ENCODE peak calls at places on chromosome 5, in four cellular contexts. H is A549, Y is erythroblast, Z is tibial nerve. V is an unnamed sample.

GRCh38 chr5:63401434-63402046 is 560.7 kb downstream of the HTR1A start:
- DNase-seq in Z (peak; percentile 34), H (peak; percentile 8), Y (peak; percentile 66), V (peak; percentile 41)

GRCh38 chr5:96668725-96669124 is 6.5 kb downstream of the CAST start:
- DNase-seq in Z (no peak), H (no peak), Y (no peak), V (no peak)

GRCh38 chr5:71587709-71588532 is 781 bp downstream of the MCCC2 start:
- DNase-seq in Y (no peak), Z (no peak), H (no peak), V (no peak)

GRCh38 chr5:138655530-138656245 is 80.5 kb upstream of the HSPA9 start:
- DNase-seq in H (no peak), Z (peak; percentile 38), Y (no peak), V (no peak)

GRCh38 chr5:134714120-134714519 is 24.2 kb upstream of the CAMLG start:
- DNase-seq in Y (peak; percentile 64), Z (no peak), H (no peak), V (no peak)

GRCh38 chr5:95725937-95726810 is 5.0 kb upstream of the RHOBTB3 start:
- DNase-seq in Z (no peak), H (no peak), Y (peak; percentile 47), V (no peak)

GRCh38 chr5:135040331-135041144 is 6.5 kb upstream of the PITX1 start:
- DNase-seq in Y (peak; percentile 20), Z (no peak), H (no peak), V (no peak)

GRCh38 chr5:92364986-92365550 is 982.0 kb upstream of the ARRDC3 start:
- DNase-seq in Y (no peak), Z (no peak), H (no peak), V (peak; percentile 45)

GRCh38 chr5:163578652-163579051 is 73.2 kb downstream of the MAT2B start:
- DNase-seq in Y (no peak), Z (no peak), H (no peak), V (no peak)

GRCh38 chr5:38403407-38403806 is 145.0 kb downstream of the EGFLAM start:
- DNase-seq in H (no peak), Y (no peak), Z (no peak), V (no peak)

GRCh38 chr5:55143624-55144023 is 16.3 kb upstream of the GPX8 start:
- DNase-seq in Z (no peak), Y (no peak), H (no peak), V (no peak)

GRCh38 chr5:139747583-139748504 is 47.8 kb upstream of the PSD2 start:
- DNase-seq in Z (no peak), H (no peak), Y (peak; percentile 12), V (peak; percentile 51)

GRCh38 chr5:78274540-78275197 is 19.8 kb downstream of the AP3B1 start:
- DNase-seq in Y (no peak), H (no peak), Z (no peak), V (no peak)

GRCh38 chr5:24073097-24073496 is 565.7 kb downstream of the PRDM9 start:
- DNase-seq in Y (no peak), Z (no peak), H (no peak), V (no peak)

GRCh38 chr5:67004730-67005350 is 191.8 kb downstream of the CD180 start:
- DNase-seq in Y (peak; percentile 44), Z (no peak), H (no peak), V (no peak)

GRCh38 chr5:162824360-162824759 is 613.0 kb upstream of the CCNG1 start:
- DNase-seq in Z (no peak), H (no peak), Y (no peak), V (no peak)

GRCh38 chr5:146620663-146621051 is 104.7 kb upstream of the GPR151 start:
- DNase-seq in Y (no peak), Z (no peak), H (no peak), V (no peak)

GRCh38 chr5:179229331-179229761 is 115.9 kb downstream of the ADAMTS2 start:
- DNase-seq in H (no peak), Y (no peak), Z (no peak), V (peak; percentile 19)

GRCh38 chr5:104733063-104733719 is 1170.6 kb upstream of the NUDT12 start:
- DNase-seq in Y (no peak), Z (no peak), H (no peak), V (no peak)

GRCh38 chr5:97043511-97043910 is 98.9 kb downstream of the LIX1 start:
- DNase-seq in H (no peak), Z (no peak), Y (no peak), V (no peak)

GRCh38 chr5:142149363-142149762 is 40.8 kb downstream of the NDFIP1 start:
- DNase-seq in Y (no peak), H (no peak), Z (no peak), V (no peak)

GRCh38 chr5:142145106-142145900 is 36.7 kb downstream of the NDFIP1 start:
- DNase-seq in Z (peak; percentile 56), Y (peak; percentile 82), H (peak; percentile 57), V (peak; percentile 33)

GRCh38 chr5:142141463-142141862 is 32.9 kb downstream of the NDFIP1 start:
- DNase-seq in Z (no peak), Y (peak; percentile 46), H (no peak), V (no peak)

DNA sequence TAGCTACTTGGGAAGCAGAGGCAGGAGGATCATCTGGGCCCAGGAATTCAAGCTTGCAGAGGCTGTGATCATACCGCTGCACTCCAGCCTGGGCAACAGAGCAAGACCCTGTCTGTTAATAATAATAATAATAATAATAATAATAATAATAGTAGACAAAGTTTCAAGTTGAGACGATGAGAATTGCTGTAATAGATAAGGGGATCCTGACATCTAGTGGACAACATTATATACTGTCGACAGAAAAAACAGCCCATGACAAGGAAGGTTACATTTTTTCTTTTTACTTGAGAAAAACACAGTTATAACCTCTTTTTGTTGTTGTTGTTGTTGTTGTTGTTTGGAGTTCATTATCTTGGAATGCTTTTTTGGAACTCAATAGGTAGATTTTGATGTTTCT is 35.3 kb downstream of the NDFIP1 start:
- DNase-seq in Y (peak; percentile 77), Z (no peak), H (peak; percentile 40), V (no peak)
- TF ChIP-seq POLR2A in Y (no peak), Z (no peak), H (no peak), V (no peak)

DNA sequence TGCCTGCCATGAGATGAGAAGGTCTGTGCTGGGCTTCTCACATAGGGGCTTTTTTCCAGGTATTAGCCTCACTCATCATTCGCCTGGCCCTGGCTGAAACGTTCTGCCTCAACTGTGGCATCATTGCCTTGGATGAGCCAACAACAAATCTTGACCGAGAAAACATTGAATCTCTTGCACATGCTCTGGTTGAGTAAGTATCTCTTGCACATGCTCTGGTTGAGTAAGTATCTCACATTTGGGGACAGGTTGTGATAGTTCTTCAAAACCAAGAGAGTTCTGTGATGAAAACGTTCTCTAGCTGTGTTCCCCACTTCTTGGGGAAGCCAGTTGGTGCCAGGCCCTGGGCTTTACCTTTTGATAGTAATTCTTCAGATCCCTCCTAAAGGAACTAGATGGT is 17.4 kb upstream of the IL13 start:
- DNase-seq in Y (no peak), Z (no peak), H (no peak), V (no peak)
- TF ChIP-seq POLR2A in Y (no peak), Z (no peak), H (no peak), V (no peak)

GRCh38 chr5:150402226-150402773 is 10.4 kb downstream of the CD74 start:
- DNase-seq in Z (no peak), H (no peak), Y (no peak), V (no peak)
- TF ChIP-seq POLR2A in Z (no peak), H (no peak), Y (no peak), V (no peak)

GRCh38 chr5:93756372-93756771 is 15.0 kb upstream of the POU5F2 start:
- DNase-seq in Y (no peak), Z (no peak), H (no peak), V (no peak)

GRCh38 chr5:93755716-93756115 is 14.3 kb upstream of the POU5F2 start:
- DNase-seq in Z (no peak), H (no peak), Y (no peak), V (no peak)
- TF ChIP-seq POLR2A in Z (no peak), H (no peak), Y (no peak), V (no peak)

V was measured in ovary.